ENCODE peak calls at places on chromosomes 3 and 15, in four cellular contexts. T, F, X and E are unnamed samples.

GRCh38 chr3:132380979-132381944 is 36.0 kb upstream of the DNAJC13 start:
- DNase-seq in T (no peak), X (no peak), F (no peak), E (peak)

GRCh38 chr3:128369881-128370642 is 96.6 kb downstream of the DNAJB8 start:
- DNase-seq in F (no peak), X (no peak), T (peak), E (no peak)

GRCh38 chr3:33089515-33089914 is 7.4 kb downstream of the GLB1 start:
- DNase-seq in F (no peak), X (no peak), T (no peak), E (no peak)

GRCh38 chr3:43638594-43639447 is 17.0 kb upstream of the ANO10 start:
- DNase-seq in T (no peak), X (no peak), F (peak), E (no peak)

GRCh38 chr3:42061711-42062408 is 29.3 kb upstream of the TRAK1 start:
- DNase-seq in F (peak), X (peak), T (peak), E (peak)

GRCh38 chr3:181487236-181487978 is 224.3 kb upstream of the SOX2 start:
- DNase-seq in X (no peak), F (no peak), T (no peak), E (no peak)

GRCh38 chr3:50230106-50230832 is 5.7 kb upstream of the GNAI2 start:
- DNase-seq in T (no peak), F (no peak), X (no peak), E (no peak)

GRCh38 chr3:183227586-183227985 is 25.5 kb upstream of the B3GNT5 start:
- DNase-seq in F (no peak), X (no peak), T (no peak), E (no peak)

GRCh38 chr15:40002295-40002694 is 36.7 kb downstream of the SRP14 start:
- DNase-seq in X (no peak), F (peak), T (no peak), E (peak)

GRCh38 chr3:126124896-126125295 is 41.0 kb upstream of the SLC41A3 start:
- DNase-seq in X (peak), T (peak), F (no peak), E (no peak)

GRCh38 chr15:69957175-69957574 is 140.5 kb downstream of the TLE3 start:
- DNase-seq in T (no peak), F (no peak), X (no peak), E (no peak)

GRCh38 chr3:128074851-128075515 is 22.7 kb downstream of the SEC61A1 start:
- DNase-seq in X (no peak), F (peak), T (no peak), E (no peak)

GRCh38 chr15:58441376-58442070 is 9.7 kb downstream of the LIPC start:
- DNase-seq in X (no peak), F (peak), T (no peak), E (peak)

GRCh38 chr3:22115581-22115980 is 364.6 kb upstream of the ZNF385D start:
- DNase-seq in F (peak), T (no peak), X (no peak), E (no peak)

GRCh38 chr3:158105124-158105709 is 1.0 kb downstream of the SHOX2 start:
- DNase-seq in X (peak), T (peak), F (no peak), E (peak)
- H3K4me3 ChIP-seq in X (peak), T (peak), F (peak), E (peak)

GRCh38 chr3:149515242-149515641 is 40.7 kb downstream of the TM4SF4 start:
- DNase-seq in T (no peak), X (no peak), F (no peak), E (no peak)
- H3K4me3 ChIP-seq in T (no peak), X (no peak), F (no peak), E (no peak)

GRCh38 chr3:46296826-46297225 is 54.6 kb downstream of the CCR3 start:
- DNase-seq in X (no peak), F (no peak), T (no peak), E (no peak)
- H3K4me3 ChIP-seq in X (no peak), F (no peak), T (no peak), E (no peak)

DNA sequence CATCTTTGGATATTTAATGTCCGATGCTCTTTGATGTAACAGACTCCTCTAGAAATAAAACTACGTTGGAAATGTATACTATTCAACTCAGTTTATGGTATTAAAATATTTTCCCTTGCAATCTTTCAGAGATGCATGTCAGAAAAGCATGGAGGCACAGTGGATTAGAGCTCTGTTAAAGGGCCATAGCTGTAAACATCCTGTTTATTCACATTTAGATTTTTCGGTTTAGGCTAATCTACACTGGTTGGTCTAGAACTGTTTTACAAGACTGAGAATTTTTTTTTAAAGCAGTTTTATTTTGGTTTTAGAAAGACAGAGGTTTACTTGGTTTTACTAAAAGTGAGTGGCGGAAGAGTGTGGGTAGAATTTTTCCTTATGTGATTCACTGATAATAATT is 132.0 kb downstream of the IL1RAP start:
- DNase-seq in F (no peak), X (no peak), T (no peak), E (no peak)
- H3K4me3 ChIP-seq in F (no peak), X (no peak), T (no peak), E (no peak)

GRCh38 chr3:196141866-196142673 is 60.2 kb upstream of the TFRC start:
- DNase-seq in F (no peak), X (no peak), T (no peak), E (no peak)
- H3K4me3 ChIP-seq in F (no peak), X (no peak), T (no peak), E (no peak)

DNA sequence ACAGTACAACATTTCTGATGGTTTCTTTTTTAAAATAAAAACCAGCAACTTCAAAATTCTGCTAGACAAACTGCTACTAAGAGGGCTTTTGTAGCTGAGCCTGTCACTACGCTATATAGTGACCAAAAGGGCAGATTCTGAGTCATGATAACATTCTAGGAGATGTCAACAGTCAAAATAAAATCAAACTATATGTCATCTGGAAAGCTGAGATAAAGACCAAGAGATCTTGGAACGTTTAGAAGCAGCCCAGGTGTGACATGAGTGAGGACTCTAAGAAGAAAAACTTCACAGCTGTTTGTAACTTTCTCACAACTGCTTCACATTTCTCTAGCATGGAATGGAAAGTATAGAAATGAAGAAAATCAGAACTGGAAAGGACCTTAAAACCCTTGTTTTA is 84.6 kb downstream of the FILIP1L start:
- DNase-seq in T (no peak), X (no peak), F (no peak), E (no peak)
- H3K4me3 ChIP-seq in T (no peak), X (no peak), F (no peak), E (no peak)

GRCh38 chr15:38565287-38565670 is 665 bp upstream of the RASGRP1 start:
- DNase-seq in F (no peak), T (no peak), X (no peak), E (no peak)
- H3K4me3 ChIP-seq in F (no peak), T (no peak), X (no peak), E (no peak)

GRCh38 chr3:69791111-69791510 is 51.8 kb downstream of the MITF start:
- DNase-seq in X (peak), T (peak), F (peak), E (peak)
- H3K4me3 ChIP-seq in X (no peak), T (peak), F (no peak), E (no peak)